ENCODE peak calls at places on chromosomes 16 and 17, in ten cellular contexts. One of them, this sample, is unnamed.

GRCh38 chr17:16925461-16926060 is 46.4 kb downstream of the TNFRSF13B start:
- DNase-seq in fibroblast of lung: no peak
- DNase-seq in left ventricle myocardium inferior: peak
- DNase-seq in cardiac muscle cell: no peak
- DNase-seq in sigmoid colon: no peak
- DNase-seq in RWPE1: no peak
- DNase-seq in heart left ventricle: no peak
- DNase-seq in lung: no peak
- DNase-seq in IMR-90: no peak
- DNase-seq in CD4-positive, alpha-beta T cell: no peak
- DNase-seq in this sample: peak

GRCh38 chr17:38598536-38598935 is 7.2 kb downstream of the SRCIN1 start:
- DNase-seq in heart left ventricle: no peak
- DNase-seq in cardiac muscle cell: peak
- DNase-seq in sigmoid colon: no peak
- DNase-seq in lung: no peak
- DNase-seq in fibroblast of lung: peak
- DNase-seq in left ventricle myocardium inferior: no peak
- DNase-seq in RWPE1: peak
- DNase-seq in CD4-positive, alpha-beta T cell: no peak
- DNase-seq in IMR-90: peak
- DNase-seq in this sample: peak

GRCh38 chr16:30535777-30536190 is 1.1 kb upstream of the ZNF747 start:
- DNase-seq in CD4-positive, alpha-beta T cell: peak
- DNase-seq in RWPE1: peak
- DNase-seq in IMR-90: peak
- DNase-seq in sigmoid colon: peak
- DNase-seq in heart left ventricle: peak
- DNase-seq in fibroblast of lung: peak
- DNase-seq in cardiac muscle cell: peak
- DNase-seq in lung: peak
- DNase-seq in left ventricle myocardium inferior: peak
- DNase-seq in this sample: peak

GRCh38 chr16:71214771-71215381 is 15.6 kb downstream of the HYDIN start:
- DNase-seq in CD4-positive, alpha-beta T cell: no peak
- DNase-seq in fibroblast of lung: no peak
- DNase-seq in IMR-90: no peak
- DNase-seq in RWPE1: peak
- DNase-seq in sigmoid colon: no peak
- DNase-seq in left ventricle myocardium inferior: no peak
- DNase-seq in cardiac muscle cell: peak
- DNase-seq in lung: no peak
- DNase-seq in heart left ventricle: no peak
- DNase-seq in this sample: no peak

GRCh38 chr17:50963139-50963538 is 97.0 kb upstream of the TOB1 start:
- DNase-seq in CD4-positive, alpha-beta T cell: no peak
- DNase-seq in left ventricle myocardium inferior: no peak
- DNase-seq in RWPE1: no peak
- DNase-seq in fibroblast of lung: no peak
- DNase-seq in lung: no peak
- DNase-seq in cardiac muscle cell: no peak
- DNase-seq in IMR-90: no peak
- DNase-seq in sigmoid colon: no peak
- DNase-seq in heart left ventricle: no peak
- DNase-seq in this sample: no peak

GRCh38 chr16:69327585-69328310 is 2.6 kb downstream of the PDF start:
- DNase-seq in lung: no peak
- DNase-seq in cardiac muscle cell: no peak
- DNase-seq in heart left ventricle: no peak
- DNase-seq in fibroblast of lung: no peak
- DNase-seq in RWPE1: no peak
- DNase-seq in sigmoid colon: peak
- DNase-seq in IMR-90: no peak
- DNase-seq in CD4-positive, alpha-beta T cell: no peak
- DNase-seq in left ventricle myocardium inferior: no peak
- DNase-seq in this sample: peak

GRCh38 chr16:84869464-84869863 is 49.7 kb downstream of the CRISPLD2 start:
- DNase-seq in CD4-positive, alpha-beta T cell: no peak
- DNase-seq in lung: no peak
- DNase-seq in RWPE1: no peak
- DNase-seq in left ventricle myocardium inferior: peak
- DNase-seq in sigmoid colon: no peak
- DNase-seq in cardiac muscle cell: no peak
- DNase-seq in IMR-90: no peak
- DNase-seq in heart left ventricle: no peak
- DNase-seq in fibroblast of lung: no peak
- DNase-seq in this sample: no peak

GRCh38 chr17:27491713-27492190 is 35.5 kb downstream of the KSR1 start:
- DNase-seq in lung: no peak
- DNase-seq in sigmoid colon: no peak
- DNase-seq in RWPE1: no peak
- DNase-seq in IMR-90: no peak
- DNase-seq in left ventricle myocardium inferior: no peak
- DNase-seq in cardiac muscle cell: peak
- DNase-seq in CD4-positive, alpha-beta T cell: no peak
- DNase-seq in fibroblast of lung: no peak
- DNase-seq in heart left ventricle: no peak
- DNase-seq in this sample: peak

GRCh38 chr17:28506763-28507487 is 777 bp downstream of the FOXN1 start:
- DNase-seq in fibroblast of lung: no peak
- DNase-seq in RWPE1: no peak
- DNase-seq in heart left ventricle: no peak
- DNase-seq in CD4-positive, alpha-beta T cell: no peak
- DNase-seq in sigmoid colon: no peak
- DNase-seq in left ventricle myocardium inferior: no peak
- DNase-seq in IMR-90: no peak
- DNase-seq in cardiac muscle cell: no peak
- DNase-seq in lung: no peak
- DNase-seq in this sample: no peak

GRCh38 chr17:39563476-39563875 is 44.2 kb downstream of the NEUROD2 start:
- DNase-seq in RWPE1: no peak
- DNase-seq in sigmoid colon: no peak
- DNase-seq in fibroblast of lung: peak
- DNase-seq in IMR-90: no peak
- DNase-seq in CD4-positive, alpha-beta T cell: no peak
- DNase-seq in cardiac muscle cell: no peak
- DNase-seq in left ventricle myocardium inferior: no peak
- DNase-seq in lung: no peak
- DNase-seq in heart left ventricle: no peak
- DNase-seq in this sample: no peak

GRCh38 chr16:11460820-11461594 is 115.7 kb downstream of the RMI2 start:
- DNase-seq in IMR-90: no peak
- DNase-seq in heart left ventricle: no peak
- DNase-seq in RWPE1: no peak
- DNase-seq in cardiac muscle cell: no peak
- DNase-seq in fibroblast of lung: no peak
- DNase-seq in sigmoid colon: no peak
- DNase-seq in CD4-positive, alpha-beta T cell: no peak
- DNase-seq in lung: no peak
- DNase-seq in left ventricle myocardium inferior: no peak
- DNase-seq in this sample: no peak

GRCh38 chr17:57953703-57954420 is 1.4 kb downstream of the CUEDC1 start:
- DNase-seq in RWPE1: no peak
- DNase-seq in fibroblast of lung: no peak
- DNase-seq in sigmoid colon: peak
- DNase-seq in cardiac muscle cell: no peak
- DNase-seq in lung: no peak
- DNase-seq in left ventricle myocardium inferior: peak
- DNase-seq in IMR-90: no peak
- DNase-seq in heart left ventricle: no peak
- DNase-seq in CD4-positive, alpha-beta T cell: no peak
- DNase-seq in this sample: no peak

GRCh38 chr16:80739523-80739922 is 64.9 kb downstream of the CDYL2 start:
- DNase-seq in fibroblast of lung: no peak
- DNase-seq in lung: no peak
- DNase-seq in sigmoid colon: no peak
- DNase-seq in RWPE1: no peak
- DNase-seq in IMR-90: no peak
- DNase-seq in left ventricle myocardium inferior: no peak
- DNase-seq in CD4-positive, alpha-beta T cell: no peak
- DNase-seq in cardiac muscle cell: no peak
- DNase-seq in heart left ventricle: no peak
- DNase-seq in this sample: no peak

GRCh38 chr17:57898487-57899311 is 48.9 kb upstream of the MRPS23 start:
- DNase-seq in IMR-90: peak
- DNase-seq in sigmoid colon: peak
- DNase-seq in lung: peak
- DNase-seq in left ventricle myocardium inferior: peak
- DNase-seq in cardiac muscle cell: peak
- DNase-seq in fibroblast of lung: peak
- DNase-seq in RWPE1: no peak
- DNase-seq in CD4-positive, alpha-beta T cell: no peak
- DNase-seq in heart left ventricle: peak
- DNase-seq in this sample: peak

GRCh38 chr17:76707985-76708807 is 2.6 kb downstream of the MXRA7 start:
- DNase-seq in sigmoid colon: peak
- DNase-seq in CD4-positive, alpha-beta T cell: no peak
- DNase-seq in IMR-90: no peak
- DNase-seq in RWPE1: no peak
- DNase-seq in cardiac muscle cell: peak
- DNase-seq in left ventricle myocardium inferior: peak
- DNase-seq in lung: no peak
- DNase-seq in fibroblast of lung: no peak
- DNase-seq in heart left ventricle: no peak
- DNase-seq in this sample: no peak
- TF ChIP-seq CTCF in sigmoid colon: no peak
- TF ChIP-seq CTCF in CD4-positive, alpha-beta T cell: no peak
- TF ChIP-seq CTCF in IMR-90: peak
- TF ChIP-seq CTCF in RWPE1: no peak
- TF ChIP-seq CTCF in cardiac muscle cell: peak
- TF ChIP-seq CTCF in left ventricle myocardium inferior: peak
- TF ChIP-seq CTCF in lung: no peak
- TF ChIP-seq CTCF in fibroblast of lung: peak
- TF ChIP-seq CTCF in heart left ventricle: peak
- TF ChIP-seq CTCF in this sample: no peak

GRCh38 chr17:82118178-82118814 is 20.3 kb upstream of the FASN start:
- DNase-seq in lung: no peak
- DNase-seq in left ventricle myocardium inferior: no peak
- DNase-seq in fibroblast of lung: no peak
- DNase-seq in heart left ventricle: no peak
- DNase-seq in IMR-90: no peak
- DNase-seq in RWPE1: no peak
- DNase-seq in sigmoid colon: no peak
- DNase-seq in cardiac muscle cell: no peak
- DNase-seq in CD4-positive, alpha-beta T cell: no peak
- DNase-seq in this sample: no peak

GRCh38 chr17:82121246-82121645 is 23.2 kb upstream of the FASN start:
- DNase-seq in heart left ventricle: no peak
- DNase-seq in sigmoid colon: no peak
- DNase-seq in left ventricle myocardium inferior: no peak
- DNase-seq in RWPE1: no peak
- DNase-seq in cardiac muscle cell: peak
- DNase-seq in lung: no peak
- DNase-seq in fibroblast of lung: no peak
- DNase-seq in IMR-90: no peak
- DNase-seq in CD4-positive, alpha-beta T cell: no peak
- DNase-seq in this sample: no peak

GRCh38 chr17:82120148-82120547 is 22.1 kb upstream of the FASN start:
- DNase-seq in fibroblast of lung: peak
- DNase-seq in cardiac muscle cell: no peak
- DNase-seq in RWPE1: no peak
- DNase-seq in sigmoid colon: no peak
- DNase-seq in left ventricle myocardium inferior: no peak
- DNase-seq in CD4-positive, alpha-beta T cell: no peak
- DNase-seq in IMR-90: peak
- DNase-seq in lung: no peak
- DNase-seq in heart left ventricle: no peak
- DNase-seq in this sample: no peak

GRCh38 chr17:82117139-82118090 is 19.4 kb upstream of the FASN start:
- DNase-seq in cardiac muscle cell: no peak
- DNase-seq in left ventricle myocardium inferior: no peak
- DNase-seq in RWPE1: no peak
- DNase-seq in sigmoid colon: no peak
- DNase-seq in lung: no peak
- DNase-seq in fibroblast of lung: no peak
- DNase-seq in CD4-positive, alpha-beta T cell: no peak
- DNase-seq in IMR-90: no peak
- DNase-seq in heart left ventricle: no peak
- DNase-seq in this sample: no peak

GRCh38 chr17:82118815-82119380 is 20.9 kb upstream of the FASN start:
- DNase-seq in CD4-positive, alpha-beta T cell: no peak
- DNase-seq in sigmoid colon: no peak
- DNase-seq in cardiac muscle cell: peak
- DNase-seq in IMR-90: peak
- DNase-seq in lung: no peak
- DNase-seq in heart left ventricle: no peak
- DNase-seq in left ventricle myocardium inferior: no peak
- DNase-seq in fibroblast of lung: peak
- DNase-seq in RWPE1: no peak
- DNase-seq in this sample: no peak
- H3K27ac ChIP-seq in CD4-positive, alpha-beta T cell: no peak
- H3K27ac ChIP-seq in sigmoid colon: no peak
- H3K27ac ChIP-seq in cardiac muscle cell: peak
- H3K27ac ChIP-seq in IMR-90: no peak
- H3K27ac ChIP-seq in lung: no peak
- H3K27ac ChIP-seq in heart left ventricle: no peak
- H3K27ac ChIP-seq in left ventricle myocardium inferior: no peak
- H3K27ac ChIP-seq in fibroblast of lung: no peak
- H3K27ac ChIP-seq in RWPE1: peak
- H3K27ac ChIP-seq in this sample: peak

DNA sequence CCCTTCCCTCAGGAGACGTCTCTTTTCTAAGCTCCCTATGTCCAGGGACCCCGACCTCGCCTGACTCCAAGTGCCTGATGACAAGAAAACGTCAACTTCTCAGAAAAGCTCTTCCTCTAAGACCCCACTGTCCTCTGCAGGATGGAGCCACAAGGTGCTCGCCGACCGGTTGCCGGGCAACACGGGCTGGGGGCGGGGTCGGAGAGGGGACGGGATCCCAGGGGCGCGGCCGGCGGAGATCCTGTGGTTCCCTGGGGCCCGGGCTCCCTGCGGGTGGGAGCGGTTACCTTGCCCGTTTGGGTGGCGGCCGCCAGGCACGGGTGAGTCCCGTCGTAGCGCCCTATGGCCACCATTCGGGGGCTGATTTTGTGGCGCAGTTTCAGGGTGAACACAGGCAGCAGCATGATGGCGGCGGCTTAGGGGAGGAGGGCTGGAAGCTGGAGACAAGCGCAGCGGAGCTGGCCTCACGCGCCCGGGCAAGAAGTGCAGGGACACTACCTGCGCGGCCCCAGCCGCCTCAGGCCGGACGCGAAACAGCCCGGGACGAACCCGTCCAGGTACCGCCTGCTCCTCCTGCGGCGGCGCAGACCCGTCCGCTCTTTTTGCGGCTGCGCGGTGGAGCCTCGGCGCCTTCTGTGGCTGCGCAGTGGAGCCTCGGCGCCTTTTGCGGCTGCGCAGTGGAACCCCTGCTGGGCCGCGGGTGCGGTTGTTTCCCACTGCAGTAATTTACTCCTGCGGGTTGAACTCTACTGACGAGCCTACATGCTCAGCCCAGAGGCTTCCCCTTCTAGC is at the start of gene BBS2:
- DNase-seq in IMR-90: peak
- DNase-seq in heart left ventricle: peak
- DNase-seq in RWPE1: peak
- DNase-seq in fibroblast of lung: peak
- DNase-seq in cardiac muscle cell: peak
- DNase-seq in lung: peak
- DNase-seq in sigmoid colon: peak
- DNase-seq in left ventricle myocardium inferior: peak
- DNase-seq in CD4-positive, alpha-beta T cell: peak
- DNase-seq in this sample: peak
- TF ChIP-seq CTCF in IMR-90: no peak
- TF ChIP-seq CTCF in heart left ventricle: no peak
- TF ChIP-seq CTCF in RWPE1: no peak
- TF ChIP-seq CTCF in fibroblast of lung: no peak
- TF ChIP-seq CTCF in cardiac muscle cell: no peak
- TF ChIP-seq CTCF in lung: no peak
- TF ChIP-seq CTCF in sigmoid colon: no peak
- TF ChIP-seq CTCF in left ventricle myocardium inferior: no peak
- TF ChIP-seq CTCF in CD4-positive, alpha-beta T cell: no peak
- TF ChIP-seq CTCF in this sample: no peak

GRCh38 chr17:63816669-63817068 is 10.6 kb upstream of the PSMC5 start:
- DNase-seq in sigmoid colon: no peak
- DNase-seq in heart left ventricle: no peak
- DNase-seq in fibroblast of lung: peak
- DNase-seq in cardiac muscle cell: no peak
- DNase-seq in RWPE1: no peak
- DNase-seq in IMR-90: peak
- DNase-seq in lung: no peak
- DNase-seq in CD4-positive, alpha-beta T cell: no peak
- DNase-seq in left ventricle myocardium inferior: no peak
- DNase-seq in this sample: no peak
- H3K27ac ChIP-seq in sigmoid colon: no peak
- H3K27ac ChIP-seq in heart left ventricle: no peak
- H3K27ac ChIP-seq in fibroblast of lung: no peak
- H3K27ac ChIP-seq in cardiac muscle cell: peak
- H3K27ac ChIP-seq in RWPE1: no peak
- H3K27ac ChIP-seq in IMR-90: peak
- H3K27ac ChIP-seq in lung: no peak
- H3K27ac ChIP-seq in CD4-positive, alpha-beta T cell: no peak
- H3K27ac ChIP-seq in left ventricle myocardium inferior: no peak
- H3K27ac ChIP-seq in this sample: no peak